ENCODE peak calls at places on chromosomes 13 and 19, in four cellular contexts. S, Z, Y and W are unnamed samples.

GRCh38 chr19:38977445-38978314 is 2.1 kb upstream of the FBXO17 start:
- DNase-seq in S (no peak), Z (no peak), Y (no peak), W (no peak)

GRCh38 chr13:86933676-86934075 is 737.5 kb upstream of the SLITRK5 start:
- DNase-seq in S (no peak), Z (no peak), Y (no peak), W (no peak)

GRCh38 chr19:10812902-10813404 is 23.1 kb downstream of the TMED1 start:
- DNase-seq in S (no peak), Z (peak; percentile 49), Y (no peak), W (no peak)

GRCh38 chr13:39765801-39766463 is 110.5 kb downstream of the COG6 start:
- DNase-seq in S (no peak), Z (peak; percentile 57), Y (no peak), W (no peak)

GRCh38 chr19:12952488-12953455 is 4.3 kb downstream of the GADD45GIP1 start:
- DNase-seq in S (no peak), Z (peak; percentile 70), Y (no peak), W (no peak)

GRCh38 chr13:84570831-84571230 is 688.6 kb upstream of the SLITRK1 start:
- DNase-seq in S (no peak), Z (no peak), Y (no peak), W (no peak)

GRCh38 chr13:86681223-86681622 is 882.0 kb upstream of the SLITRK6 start:
- DNase-seq in S (no peak), Z (no peak), Y (no peak), W (no peak)

GRCh38 chr19:55600336-55601028 is 394 bp downstream of the ZNF524 start:
- DNase-seq in S (no peak), Z (no peak), Y (peak; percentile 29), W (peak; percentile 83)

GRCh38 chr13:113410472-113411201 is 42.7 kb downstream of the ADPRHL1 start:
- DNase-seq in S (peak; percentile 82), Z (peak; percentile 37), Y (no peak), W (no peak)

GRCh38 chr13:40155176-40155575 is 499.7 kb downstream of the COG6 start:
- DNase-seq in S (no peak), Z (no peak), Y (no peak), W (no peak)

GRCh38 chr13:59829690-59830089 is 334.0 kb downstream of the DIAPH3 start:
- DNase-seq in S (no peak), Z (no peak), Y (no peak), W (no peak)

GRCh38 chr13:29707876-29708543 is 112.5 kb upstream of the SLC7A1 start:
- DNase-seq in S (peak; percentile 57), Z (no peak), Y (no peak), W (no peak)

GRCh38 chr19:53558404-53558803 is 20.5 kb downstream of the ZNF331 start:
- DNase-seq in S (no peak), Z (no peak), Y (no peak), W (no peak)

GRCh38 chr13:44915962-44916361 is 73.3 kb downstream of the NUFIP1 start:
- DNase-seq in S (no peak), Z (no peak), Y (no peak), W (no peak)

GRCh38 chr13:37540228-37540627 is 58.3 kb downstream of the POSTN start:
- DNase-seq in S (no peak), Z (peak; percentile 12), Y (no peak), W (no peak)

GRCh38 chr13:47794963-47795362 is 206.1 kb downstream of the SUCLA2 start:
- DNase-seq in S (no peak), Z (no peak), Y (no peak), W (no peak)

DNA sequence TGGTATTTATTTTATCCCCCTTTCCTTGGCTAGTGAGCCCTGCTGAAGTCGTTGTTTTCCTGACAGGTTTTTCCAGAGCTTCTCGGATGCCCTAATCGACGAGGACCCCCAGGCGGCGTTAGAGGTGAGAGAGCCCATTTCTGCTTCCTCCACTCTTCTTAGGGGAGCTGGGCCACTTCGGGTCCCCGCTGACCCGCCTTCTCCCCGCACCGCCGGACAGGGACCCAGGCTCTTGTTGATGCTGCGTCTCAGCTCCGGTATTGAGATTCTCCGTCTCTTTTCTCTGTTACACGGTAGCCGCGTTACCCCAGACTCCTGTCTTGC is 306 bp downstream of the SUGT1 start:
- DNase-seq in S (no peak), Z (no peak), Y (no peak), W (no peak)
- TF ChIP-seq CTCF in S (peak; percentile 13), Z (no peak), Y (peak; percentile 24), W (no peak)

GRCh38 chr19:6556480-6556879 is 25.7 kb downstream of the TNFSF9 start:
- DNase-seq in S (no peak), Z (peak; percentile 33), Y (no peak), W (no peak)

GRCh38 chr19:6551091-6551490 is 20.3 kb downstream of the TNFSF9 start:
- DNase-seq in S (no peak), Z (no peak), Y (no peak), W (no peak)

GRCh38 chr19:6556043-6556449 is 25.2 kb downstream of the TNFSF9 start:
- DNase-seq in S (no peak), Z (no peak), Y (no peak), W (no peak)

GRCh38 chr19:6551607-6552450 is 21.0 kb downstream of the TNFSF9 start:
- DNase-seq in S (no peak), Z (no peak), Y (no peak), W (peak; percentile 42)
- TF ChIP-seq CTCF in S (no peak), Z (no peak), Y (no peak), W (peak; percentile 57)

DNA sequence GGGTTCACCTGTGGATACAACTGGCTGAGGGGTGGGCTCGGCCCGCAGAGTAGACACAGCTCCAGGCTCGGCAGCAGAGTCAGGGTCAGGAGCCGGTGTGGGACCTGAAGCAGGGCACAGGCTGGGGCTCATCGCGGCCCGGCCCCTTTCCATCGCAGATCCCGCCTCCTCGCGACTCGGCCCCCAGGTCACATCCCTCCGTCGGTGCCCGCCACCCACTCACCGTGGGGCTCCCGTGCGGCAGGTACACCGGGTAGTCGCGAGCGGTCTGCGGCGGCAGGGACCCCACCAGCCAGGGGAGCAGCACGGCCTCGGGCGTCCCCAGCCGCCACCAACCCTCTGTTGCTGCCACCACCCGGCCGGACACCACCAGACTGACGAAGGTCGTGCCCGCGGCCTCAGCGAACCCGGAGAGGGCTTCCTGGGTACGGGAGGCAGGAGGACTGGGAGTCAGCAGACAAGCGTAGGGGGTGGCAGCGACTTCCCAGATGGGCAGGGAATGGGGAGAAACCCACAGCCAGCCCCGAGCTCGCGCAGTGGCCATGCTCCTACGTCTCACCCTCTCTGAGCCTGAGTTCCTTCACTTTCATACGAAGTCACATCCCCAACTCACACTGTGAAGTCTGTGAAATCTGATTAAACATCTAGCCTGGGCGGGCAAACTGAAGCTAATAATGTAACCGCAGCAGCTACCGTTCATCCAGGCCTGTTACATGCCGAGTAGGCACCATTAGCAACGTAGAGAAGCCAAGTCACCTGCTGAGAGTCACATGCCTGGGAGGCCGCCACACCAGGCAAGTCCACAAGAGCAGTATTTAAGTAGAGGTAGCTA is 3.7 kb downstream of the FUZ start:
- DNase-seq in S (peak; percentile 87), Z (peak; percentile 37), Y (no peak), W (peak; percentile 30)
- TF ChIP-seq CTCF in S (no peak), Z (no peak), Y (no peak), W (peak; percentile 31)

DNA sequence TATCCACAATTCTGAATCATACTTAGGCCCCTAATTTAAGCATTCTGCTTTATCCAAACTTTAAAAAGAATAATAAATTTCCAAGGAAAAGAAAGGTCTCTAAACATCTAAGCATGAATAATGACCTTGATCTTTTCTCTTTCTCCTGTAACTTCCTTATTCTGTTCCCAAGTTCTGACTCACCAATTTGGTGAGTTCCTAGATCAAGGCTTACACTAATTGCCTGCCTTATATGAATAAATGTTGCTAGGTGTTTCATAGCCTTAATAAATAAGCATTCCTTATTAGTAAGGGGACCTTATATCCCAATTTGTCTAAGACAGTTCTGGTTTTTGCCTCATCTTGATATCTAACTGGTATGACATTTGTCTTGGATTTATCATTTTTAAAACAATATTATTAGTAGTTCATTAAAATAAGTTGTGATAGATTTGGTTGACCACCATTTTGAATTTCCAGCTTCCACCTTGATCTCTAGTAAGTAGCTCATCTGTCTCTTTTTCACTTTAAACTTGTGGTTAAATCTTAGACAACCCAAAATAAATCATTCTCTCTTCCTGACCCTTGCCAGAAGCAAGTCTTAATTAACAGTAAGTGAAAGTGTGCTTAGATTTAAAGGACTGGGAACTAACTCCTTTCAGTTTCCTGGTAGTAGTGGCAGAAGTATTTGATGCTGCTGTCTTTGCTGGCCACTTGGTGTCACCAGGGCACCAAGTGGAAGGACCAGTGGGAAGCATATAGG is 121.2 kb upstream of the MLNR start:
- DNase-seq in S (no peak), Z (no peak), Y (no peak), W (no peak)
- TF ChIP-seq CTCF in S (no peak), Z (peak; percentile 41), Y (no peak), W (peak; percentile 50)

GRCh38 chr19:19448238-19448544 is 42.7 kb downstream of the GATAD2A start:
- DNase-seq in S (no peak), Z (no peak), Y (no peak), W (no peak)

GRCh38 chr19:19452241-19453128 is 47.0 kb downstream of the GATAD2A start:
- DNase-seq in S (no peak), Z (no peak), Y (no peak), W (no peak)

GRCh38 chr19:19453129-19453461 is 47.6 kb downstream of the GATAD2A start:
- DNase-seq in S (no peak), Z (no peak), Y (no peak), W (no peak)

GRCh38 chr19:19447536-19448237 is 42.2 kb downstream of the GATAD2A start:
- DNase-seq in S (no peak), Z (no peak), Y (no peak), W (no peak)

DNA sequence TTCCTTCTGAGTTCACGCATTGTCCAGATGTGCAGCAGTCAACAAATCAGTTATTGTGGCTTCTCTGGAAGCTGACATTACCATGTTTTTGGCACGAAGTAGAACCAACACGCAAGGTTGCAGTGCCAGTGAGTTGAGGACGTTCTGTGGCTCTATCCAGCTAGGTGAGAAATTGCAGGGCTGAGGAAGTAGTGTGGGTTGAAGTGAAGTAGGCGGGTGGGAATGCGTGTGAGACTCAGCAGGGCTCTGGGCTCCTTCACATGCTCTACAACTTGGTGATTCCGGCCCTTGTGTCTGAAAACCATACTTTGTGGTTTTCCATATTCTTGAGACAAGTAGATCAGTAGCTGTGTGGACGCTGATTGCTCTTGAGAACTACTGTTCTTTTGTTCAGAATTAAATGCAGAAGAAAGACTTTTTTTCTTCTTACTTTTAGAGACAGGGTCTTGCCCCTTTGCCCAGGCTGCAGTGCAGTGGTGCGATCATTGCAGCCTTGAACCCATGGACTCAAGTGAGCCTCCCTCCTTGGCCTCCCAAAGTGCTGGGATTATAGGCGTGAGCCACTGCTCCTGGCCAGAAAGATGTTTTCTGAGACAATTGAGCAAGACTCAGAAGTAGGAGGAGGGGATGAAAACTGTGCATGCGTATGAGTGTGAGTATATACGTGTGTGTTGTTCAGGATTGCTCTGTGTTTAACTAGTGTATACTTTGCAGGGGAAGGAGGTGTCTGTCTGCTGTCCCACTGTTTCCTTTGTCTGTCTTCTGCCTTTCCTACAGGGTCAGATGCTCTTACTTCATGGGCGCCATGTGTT is 46.2 kb downstream of the GATAD2A start:
- DNase-seq in S (no peak), Z (no peak), Y (no peak), W (no peak)
- TF ChIP-seq CTCF in S (no peak), Z (no peak), Y (no peak), W (no peak)

GRCh38 chr19:29887498-29887897 is 54.5 kb upstream of the URI1 start:
- DNase-seq in S (peak; percentile 47), Z (no peak), Y (no peak), W (no peak)
- TF ChIP-seq CTCF in S (no peak), Z (no peak), Y (no peak), W (no peak)

DNA sequence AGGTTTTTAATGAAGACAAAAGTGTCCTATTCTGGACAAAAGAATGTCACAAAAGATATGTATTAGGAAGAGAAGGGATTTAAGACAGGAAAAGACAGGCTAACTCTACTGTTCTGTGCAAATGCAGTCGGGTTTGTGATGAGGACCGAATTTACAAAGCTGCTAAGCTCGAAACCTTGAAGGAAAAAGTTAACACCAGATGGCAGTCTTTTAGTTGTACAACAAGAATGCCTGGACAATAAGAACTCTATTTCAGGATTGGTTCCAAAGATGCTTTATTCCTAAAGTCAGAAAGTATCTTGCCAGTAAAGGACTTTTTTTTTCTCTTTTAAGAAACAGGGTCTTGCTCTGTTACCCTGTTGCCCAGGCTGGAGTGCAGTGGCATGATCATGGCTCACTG is 51.1 kb downstream of the HS6ST3 start:
- DNase-seq in S (no peak), Z (peak; percentile 9), Y (no peak), W (no peak)
- TF ChIP-seq CTCF in S (no peak), Z (peak; percentile 42), Y (no peak), W (peak; percentile 44)